ENCODE peak calls at places on chromosomes 5 and 9, in six cellular contexts. U, T, Y, P, C and H are unnamed samples.
A peak's percentile ranks its signal among the peaks of the same experiment; 100 is the strongest.

GRCh38 chr5:140556438-140556837 is 835 bp downstream of the SRA1 start:
- DNase-seq in U (no peak), T (no peak), Y (no peak), P (no peak), C (no peak), H (no peak)

GRCh38 chr5:33944543-33945132 is 8.5 kb downstream of the RXFP3 start:
- DNase-seq in U (no peak), T (no peak), Y (no peak), P (no peak), C (no peak), H (no peak)

GRCh38 chr5:170573119-170573518 is 69.3 kb downstream of the KCNIP1 start:
- DNase-seq in U (no peak), T (no peak), Y (no peak), P (no peak), C (no peak), H (peak; percentile 29)

GRCh38 chr9:22244141-22245011 is 202.2 kb upstream of the DMRTA1 start:
- DNase-seq in U (peak; percentile 36), T (peak; percentile 37), Y (no peak), P (peak; percentile 39), C (no peak), H (peak; percentile 52)

GRCh38 chr5:137037848-137038247 is 461.3 kb downstream of the SPOCK1 start:
- DNase-seq in U (peak; percentile 1), T (no peak), Y (no peak), P (no peak), C (no peak), H (no peak)

GRCh38 chr9:78866228-78867132 is 569.6 kb downstream of the PSAT1 start:
- DNase-seq in U (no peak), T (peak; percentile 73), Y (no peak), P (peak; percentile 93), C (no peak), H (peak; percentile 96)

GRCh38 chr5:145574889-145575573 is 260.1 kb downstream of the PRELID2 start:
- DNase-seq in U (no peak), T (no peak), Y (no peak), P (peak; percentile 14), C (no peak), H (no peak)

GRCh38 chr9:129629251-129629650 is 3.3 kb downstream of the NTMT1 start:
- DNase-seq in U (no peak), T (no peak), Y (no peak), P (no peak), C (no peak), H (no peak)

GRCh38 chr5:123035320-123035949 is 1.1 kb downstream of the PPIC start:
- DNase-seq in U (peak; percentile 47), T (peak; percentile 21), Y (peak; percentile 11), P (peak; percentile 39), C (no peak), H (peak; percentile 39)

GRCh38 chr5:68232272-68232671 is 16.7 kb downstream of the PIK3R1 start:
- DNase-seq in U (no peak), T (no peak), Y (no peak), P (no peak), C (no peak), H (no peak)

GRCh38 chr5:1468247-1468612 is 23.0 kb upstream of the SLC6A3 start:
- DNase-seq in U (no peak), T (no peak), Y (no peak), P (no peak), C (no peak), H (no peak)

GRCh38 chr5:38193015-38193581 is 65.3 kb upstream of the EGFLAM start:
- DNase-seq in U (peak; percentile 77), T (peak; percentile 36), Y (peak; percentile 27), P (peak; percentile 46), C (peak; percentile 23), H (peak; percentile 31)

GRCh38 chr5:64822329-64822728 is 53.6 kb downstream of the CWC27 start:
- DNase-seq in U (no peak), T (no peak), Y (no peak), P (no peak), C (no peak), H (no peak)

GRCh38 chr5:997001-997474 is 11.6 kb upstream of the NKD2 start:
- DNase-seq in U (no peak), T (no peak), Y (no peak), P (no peak), C (no peak), H (peak; percentile 23)

GRCh38 chr9:92971121-92971520 is 23.8 kb downstream of the FGD3 start:
- DNase-seq in U (no peak), T (no peak), Y (no peak), P (no peak), C (no peak), H (no peak)

GRCh38 chr9:16217933-16218830 is 652.3 kb downstream of the BNC2 start:
- DNase-seq in U (no peak), T (peak; percentile 69), Y (no peak), P (no peak), C (no peak), H (no peak)

GRCh38 chr9:13568851-13569618 is 289.5 kb upstream of the MPDZ start:
- DNase-seq in U (no peak), T (no peak), Y (no peak), P (no peak), C (no peak), H (no peak)

GRCh38 chr5:110549301-110549700 is 177.2 kb downstream of the TMEM232 start:
- DNase-seq in U (no peak), T (no peak), Y (no peak), P (no peak), C (no peak), H (no peak)

GRCh38 chr9:3525088-3525835 is 539 bp downstream of the RFX3 start:
- DNase-seq in U (no peak), T (no peak), Y (no peak), P (no peak), C (no peak), H (no peak)

GRCh38 chr5:51990241-51990640 is 607.0 kb downstream of the ISL1 start:
- DNase-seq in U (no peak), T (no peak), Y (no peak), P (no peak), C (no peak), H (no peak)

GRCh38 chr9:123353984-123354591 is 1.9 kb upstream of the CRB2 start:
- DNase-seq in U (peak; percentile 84), T (peak; percentile 16), Y (peak; percentile 44), P (peak; percentile 43), C (peak; percentile 38), H (peak; percentile 64)

GRCh38 chr5:89930591-89931383 is 478.8 kb downstream of the CETN3 start:
- DNase-seq in U (peak; percentile 4), T (peak; percentile 30), Y (no peak), P (peak; percentile 34), C (no peak), H (peak; percentile 74)

GRCh38 chr5:107806705-107807104 is 136.0 kb upstream of the EFNA5 start:
- DNase-seq in U (no peak), T (no peak), Y (no peak), P (no peak), C (no peak), H (peak; percentile 77)

GRCh38 chr9:128127568-128127989 is at the start of gene PTGES2:
- DNase-seq in U (peak; percentile 83), T (peak; percentile 81), Y (peak; percentile 77), P (peak; percentile 71), C (peak; percentile 56), H (peak; percentile 70)

GRCh38 chr9:73039253-73039915 is 86.5 kb upstream of the ALDH1A1 start:
- DNase-seq in U (no peak), T (peak; percentile 47), Y (no peak), P (peak; percentile 6), C (no peak), H (peak; percentile 57)

GRCh38 chr5:143243103-143243502 is 160.4 kb downstream of the NR3C1 start:
- DNase-seq in U (no peak), T (no peak), Y (no peak), P (no peak), C (no peak), H (no peak)

GRCh38 chr5:43357797-43358196 is 44.6 kb upstream of the HMGCS1 start:
- DNase-seq in U (no peak), T (no peak), Y (no peak), P (no peak), C (no peak), H (no peak)

GRCh38 chr5:124935060-124935459 is 188.6 kb upstream of the ZNF608 start:
- DNase-seq in U (peak; percentile 42), T (no peak), Y (peak; percentile 71), P (no peak), C (no peak), H (no peak)

GRCh38 chr5:74966151-74967050 is 86.0 kb downstream of the GCNT4 start:
- DNase-seq in U (no peak), T (no peak), Y (no peak), P (peak; percentile 27), C (no peak), H (no peak)

GRCh38 chr5:139900546-139901250 is 105.1 kb downstream of the PSD2 start:
- DNase-seq in U (no peak), T (no peak), Y (no peak), P (no peak), C (no peak), H (no peak)

GRCh38 chr9:127503947-127504886 is 52.9 kb downstream of the LRSAM1 start:
- DNase-seq in U (peak; percentile 79), T (peak; percentile 36), Y (peak; percentile 60), P (peak; percentile 77), C (peak; percentile 62), H (peak; percentile 46)

GRCh38 chr5:68398146-68398812 is 182.7 kb downstream of the PIK3R1 start:
- DNase-seq in U (no peak), T (no peak), Y (no peak), P (no peak), C (no peak), H (no peak)

GRCh38 chr9:120876842-120877240 is at the start of gene PHF19:
- DNase-seq in U (no peak), T (no peak), Y (no peak), P (no peak), C (no peak), H (no peak)

GRCh38 chr5:34929720-34930526 is 564 bp downstream of the DNAJC21 start:
- DNase-seq in U (peak; percentile 91), T (peak; percentile 65), Y (peak; percentile 76), P (peak; percentile 76), C (peak; percentile 50), H (peak; percentile 72)

GRCh38 chr9:36825179-36825578 is 208.9 kb downstream of the PAX5 start:
- DNase-seq in U (no peak), T (no peak), Y (no peak), P (no peak), C (no peak), H (no peak)

GRCh38 chr5:80125962-80126480 is 90.9 kb downstream of the THBS4 start:
- DNase-seq in U (peak; percentile 50), T (peak; percentile 95), Y (peak; percentile 15), P (peak; percentile 84), C (no peak), H (peak; percentile 48)

GRCh38 chr9:112037281-112038016 is 137.6 kb downstream of the SUSD1 start:
- DNase-seq in U (peak; percentile 37), T (peak; percentile 76), Y (peak; percentile 78), P (peak; percentile 76), C (peak; percentile 29), H (no peak)